ENCODE peak calls at places on chromosomes 5 and 9, in four cellular contexts. W is K562, I is GM12878, M is HepG2. O is an unnamed sample.

GRCh38 chr5:114360816-114361723 is 800 bp upstream of the KCNN2 start:
- DNase-seq in W (no peak), I (no peak), M (no peak), O (peak; percentile 52)

GRCh38 chr5:55865831-55866230 is 14.7 kb downstream of the IL31RA start:
- DNase-seq in W (no peak), I (no peak), M (peak; percentile 16), O (no peak)

GRCh38 chr5:127660048-127660733 is 11.3 kb downstream of the CTXN3 start:
- DNase-seq in W (no peak), I (no peak), M (no peak), O (no peak)

GRCh38 chr5:149411738-149412519 is 32.8 kb upstream of the IL17B start:
- DNase-seq in W (no peak), I (no peak), M (no peak), O (no peak)

GRCh38 chr9:133303266-133304157 is 28.5 kb upstream of the ABO start:
- DNase-seq in W (no peak), I (no peak), M (no peak), O (no peak)

GRCh38 chr9:81999806-82000205 is 11.2 kb downstream of the SPATA31D1 start:
- DNase-seq in W (no peak), I (no peak), M (no peak), O (no peak)

GRCh38 chr9:12680341-12680740 is 12.8 kb upstream of the TYRP1 start:
- DNase-seq in W (no peak), I (no peak), M (no peak), O (no peak)

GRCh38 chr5:41356746-41357145 is 143.4 kb upstream of the C6 start:
- DNase-seq in W (no peak), I (no peak), M (no peak), O (no peak)

GRCh38 chr9:37531699-37532098 is 44.5 kb downstream of the FBXO10 start:
- DNase-seq in W (no peak), I (peak; percentile 79), M (no peak), O (no peak)

DNA sequence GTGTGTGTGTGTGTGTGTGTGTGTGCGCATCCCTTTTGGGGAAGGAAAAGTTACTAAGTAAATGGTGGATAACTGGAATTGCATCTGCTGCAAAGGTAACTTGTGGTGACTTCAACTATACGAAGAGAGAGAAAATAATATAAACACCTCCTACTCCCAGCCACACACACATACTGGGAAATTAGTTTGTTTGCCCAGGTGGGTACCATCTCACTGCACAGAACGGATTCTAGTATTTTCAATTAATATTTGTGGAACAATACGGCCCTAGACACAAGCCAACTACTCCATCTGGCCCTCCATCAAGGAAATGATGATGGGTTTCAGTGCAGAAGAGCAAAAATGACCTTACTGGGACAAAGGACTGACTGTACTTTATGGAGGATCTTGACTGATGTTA is 32.2 kb upstream of the TXN start:
- DNase-seq in W (no peak), I (no peak), M (no peak), O (no peak)
- TF ChIP-seq TARDBP in W (no peak), I (no peak), M (no peak), O (no peak)

GRCh38 chr9:3074247-3074646 is 230.4 kb upstream of the PUM3 start:
- DNase-seq in W (no peak), I (no peak), M (no peak), O (no peak)
- TF ChIP-seq FOXM1 in W (no peak), I (no peak), M (no peak), O (no peak)

GRCh38 chr9:91391426-91392217 is 29.9 kb upstream of the AUH start:
- DNase-seq in W (no peak), I (no peak), M (no peak), O (no peak)

GRCh38 chr9:91395106-91395552 is 28.5 kb downstream of the NFIL3 start:
- DNase-seq in W (no peak), I (no peak), M (peak; percentile 88), O (no peak)

GRCh38 chr9:91392435-91392834 is 30.7 kb upstream of the AUH start:
- DNase-seq in W (no peak), I (no peak), M (no peak), O (no peak)

GRCh38 chr9:91395553-91396470 is 27.8 kb downstream of the NFIL3 start:
- DNase-seq in W (no peak), I (peak; percentile 46), M (no peak), O (no peak)
- TF ChIP-seq TARDBP in W (no peak), I (no peak), M (no peak), O (no peak)

GRCh38 chr5:32684261-32684660 is 26.9 kb upstream of the NPR3 start:
- DNase-seq in W (no peak), I (no peak), M (no peak), O (no peak)
- TF ChIP-seq FOXM1 in W (no peak), I (no peak), M (no peak), O (no peak)

GRCh38 chr5:122984425-122984824 is 52.1 kb downstream of the PPIC start:
- DNase-seq in W (no peak), I (no peak), M (no peak), O (no peak)

GRCh38 chr5:122978644-122979297 is 57.8 kb downstream of the PPIC start:
- DNase-seq in W (no peak), I (no peak), M (no peak), O (no peak)

GRCh38 chr5:122982376-122982775 is 54.1 kb downstream of the PPIC start:
- DNase-seq in W (no peak), I (no peak), M (no peak), O (no peak)

GRCh38 chr5:122985006-122985700 is 51.4 kb downstream of the PPIC start:
- DNase-seq in W (no peak), I (no peak), M (peak; percentile 5), O (no peak)

DNA sequence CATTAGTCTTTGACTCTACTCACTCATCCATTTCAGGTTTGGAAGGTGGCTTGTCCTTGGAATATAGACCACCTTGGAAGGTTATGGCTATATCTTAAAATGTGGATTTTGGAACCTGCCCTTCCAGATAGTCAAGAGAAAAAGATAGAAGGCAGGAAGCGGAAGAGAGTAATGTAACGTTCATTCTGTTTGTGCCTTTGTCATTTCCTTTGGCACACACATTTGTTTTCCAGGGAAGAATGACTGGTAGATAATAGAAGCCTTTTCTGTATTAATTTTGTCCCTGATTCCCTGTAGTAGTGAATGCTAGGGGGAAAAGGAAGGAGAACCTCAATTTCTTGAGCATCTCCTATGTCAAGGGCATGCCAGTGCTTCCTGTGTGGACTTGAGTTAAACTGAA is 54.7 kb downstream of the PPIC start:
- DNase-seq in W (no peak), I (no peak), M (no peak), O (no peak)
- TF ChIP-seq TARDBP in W (no peak), I (no peak), M (no peak), O (no peak)

GRCh38 chr5:172574845-172575170 is 66.3 kb upstream of the NEURL1B start:
- DNase-seq in W (no peak), I (no peak), M (no peak), O (no peak)
- TF ChIP-seq FOXM1 in W (no peak), I (no peak), M (no peak), O (no peak)

DNA sequence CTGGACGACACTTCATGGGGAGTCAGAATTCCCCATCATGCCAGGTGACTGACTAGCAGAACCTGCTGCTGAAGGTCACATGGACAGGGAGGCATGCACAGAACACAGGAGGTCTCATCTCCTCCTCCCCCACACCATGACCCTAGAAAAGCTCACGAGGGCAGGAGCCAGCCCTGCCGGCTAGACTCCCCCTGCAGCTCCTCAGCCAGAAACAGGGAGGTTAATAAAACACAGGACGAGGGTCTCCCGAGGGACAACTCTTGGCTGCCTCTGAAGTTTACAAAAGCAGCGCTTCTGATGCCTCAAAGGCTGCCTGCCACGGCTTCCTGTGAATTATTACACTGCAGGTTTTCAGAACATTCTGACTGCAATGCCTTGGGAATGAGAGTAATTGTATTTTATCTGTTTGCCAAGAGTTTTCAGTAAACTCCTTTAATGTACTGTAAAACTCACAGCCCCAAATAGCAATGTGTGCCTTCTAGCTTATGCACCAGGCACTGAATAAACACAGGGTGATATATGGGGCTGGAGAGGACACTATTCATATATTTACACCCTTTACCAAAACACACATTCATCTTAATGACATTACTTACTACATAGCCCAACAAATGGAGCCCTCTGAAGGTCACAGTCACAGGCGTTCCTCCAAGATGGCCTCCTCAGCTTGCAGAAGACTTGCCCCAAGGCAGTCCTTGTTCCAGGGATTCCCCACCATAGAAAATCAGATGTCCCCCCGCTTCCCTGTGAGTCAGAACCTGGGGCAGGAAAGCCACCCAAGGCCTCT is 83.7 kb downstream of the C5orf15 start:
- DNase-seq in W (no peak), I (no peak), M (no peak), O (no peak)
- TF ChIP-seq TARDBP in W (no peak), I (no peak), M (no peak), O (no peak)

DNA sequence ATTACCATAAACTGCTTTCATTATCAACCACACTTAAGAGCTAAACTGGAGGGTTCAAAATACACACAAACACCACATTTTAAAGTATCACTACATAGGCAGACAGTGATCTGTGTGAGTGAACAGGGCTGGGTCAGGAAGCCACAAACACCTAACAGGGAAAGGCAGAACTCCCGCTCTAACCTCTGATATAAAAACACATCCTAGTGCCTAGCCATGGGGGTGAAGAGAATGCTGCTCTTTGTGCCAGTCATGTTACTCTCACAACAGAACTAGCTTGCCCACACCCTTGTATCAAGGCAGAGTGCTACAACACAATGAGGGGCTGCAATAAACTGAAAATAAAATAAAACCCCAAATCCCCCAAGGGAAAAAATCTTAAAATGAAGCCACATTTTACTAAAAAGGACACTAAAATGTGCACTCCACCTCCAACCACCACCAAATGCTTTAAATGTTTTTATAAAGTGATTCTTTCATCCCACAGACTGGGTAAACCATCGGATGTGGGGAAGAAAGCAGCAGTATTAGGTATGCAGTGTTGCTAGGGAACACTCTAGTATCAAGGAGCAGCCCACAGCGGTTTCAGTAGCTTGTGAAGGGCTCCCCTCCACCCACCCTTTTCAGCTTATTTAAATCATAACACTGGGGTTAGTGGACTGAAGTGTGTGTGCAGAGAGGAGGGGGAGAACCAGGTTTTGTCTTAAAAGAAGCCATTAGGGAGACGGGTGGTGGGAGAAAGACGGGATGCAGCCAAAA is 64.5 kb downstream of the TMEM161B start:
- DNase-seq in W (no peak), I (no peak), M (no peak), O (no peak)
- TF ChIP-seq FOXM1 in W (no peak), I (no peak), M (no peak), O (no peak)

DNA sequence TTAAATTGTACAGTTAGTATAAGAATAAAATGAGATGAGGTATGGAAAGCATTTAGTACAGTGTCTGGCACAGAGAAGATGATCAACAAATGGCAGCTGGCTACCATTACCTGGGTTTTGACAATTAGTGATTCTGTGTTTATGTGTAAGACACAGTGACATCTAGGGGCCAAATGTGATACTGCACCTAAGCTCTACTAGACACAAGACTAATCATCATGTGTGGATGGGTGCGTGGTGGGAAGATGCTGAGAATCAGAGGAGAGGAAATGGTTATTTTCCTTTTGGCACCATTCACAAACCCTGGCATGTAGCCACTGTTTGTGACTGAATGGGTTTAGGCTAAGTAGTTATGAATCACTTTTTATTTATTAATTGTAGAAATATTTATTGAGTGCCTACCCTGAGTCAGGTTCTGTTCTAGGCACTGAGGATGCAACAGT is 109.8 kb upstream of the TBC1D2 start:
- DNase-seq in W (peak; percentile 58), I (no peak), M (peak; percentile 9), O (no peak)
- TF ChIP-seq TARDBP in W (no peak), I (no peak), M (no peak), O (no peak)